ENCODE peak calls at places on chromosome 12, in six cellular contexts. K, C, F, R, W and Z are unnamed samples.
A peak's percentile ranks its signal among the peaks of the same experiment; 100 is the strongest.

GRCh38 chr12:89568484-89568883 is 42.6 kb upstream of the POC1B start:
- DNase-seq in W (no peak), R (no peak), F (no peak), K (no peak), C (no peak), Z (no peak)

GRCh38 chr12:128572311-128572810 is 251.4 kb downstream of the SLC15A4 start:
- DNase-seq in F (no peak), R (no peak), C (no peak), W (peak; percentile 40), K (no peak), Z (no peak)

GRCh38 chr12:42485823-42486222 is 103.7 kb downstream of the PRICKLE1 start:
- DNase-seq in K (no peak), F (no peak), C (peak; percentile 51), W (no peak), R (no peak), Z (peak; percentile 62)

GRCh38 chr12:88876867-88877266 is 296.6 kb upstream of the KITLG start:
- DNase-seq in C (no peak), W (no peak), R (no peak), F (no peak), K (no peak), Z (no peak)

GRCh38 chr12:124332068-124332672 is 37.3 kb downstream of the RFLNA start:
- DNase-seq in R (no peak), C (no peak), W (peak; percentile 56), F (no peak), K (no peak), Z (peak; percentile 59)

GRCh38 chr12:62760779-62761178 is 174.2 kb downstream of the PPM1H start:
- DNase-seq in C (no peak), R (peak; percentile 78), W (no peak), F (no peak), K (no peak), Z (no peak)

GRCh38 chr12:131716282-131716681 is 5.4 kb downstream of the SFSWAP start:
- DNase-seq in F (no peak), W (peak; percentile 35), C (no peak), K (no peak), R (no peak), Z (no peak)

GRCh38 chr12:6178981-6179761 is 21.0 kb upstream of the CD9 start:
- DNase-seq in W (no peak), F (no peak), K (no peak), C (no peak), R (peak; percentile 63), Z (no peak)

GRCh38 chr12:48765753-48766162 is 23.1 kb downstream of the ADCY6 start:
- DNase-seq in C (no peak), W (no peak), F (no peak), K (no peak), R (no peak), Z (no peak)

GRCh38 chr12:104605685-104606084 is 148.9 kb downstream of the CHST11 start:
- DNase-seq in W (no peak), R (no peak), K (no peak), F (no peak), C (no peak), Z (peak; percentile 17)

GRCh38 chr12:89470741-89471504 is 53.7 kb downstream of the GALNT4 start:
- DNase-seq in K (peak; percentile 42), F (no peak), R (peak; percentile 58), C (no peak), W (peak; percentile 38), Z (no peak)

GRCh38 chr12:49622501-49623141 is 740 bp upstream of the PRPF40B start:
- DNase-seq in F (peak; percentile 55), R (no peak), W (peak; percentile 38), C (peak; percentile 66), K (no peak), Z (peak; percentile 38)

GRCh38 chr12:3204143-3204542 is 127.0 kb downstream of the TSPAN9 start:
- DNase-seq in C (no peak), W (no peak), F (no peak), R (no peak), K (peak; percentile 7), Z (peak; percentile 23)

GRCh38 chr12:54932691-54933090 is 51.9 kb downstream of the TESPA1 start:
- DNase-seq in F (no peak), C (no peak), K (no peak), R (no peak), W (no peak), Z (no peak)

GRCh38 chr12:1932264-1932777 is 13.9 kb upstream of the CACNA2D4 start:
- DNase-seq in C (peak; percentile 43), W (no peak), R (no peak), K (no peak), F (no peak), Z (no peak)

GRCh38 chr12:38921025-38921677 is 15.8 kb upstream of the CPNE8 start:
- DNase-seq in W (peak; percentile 18), F (no peak), C (no peak), K (peak; percentile 69), R (peak; percentile 65), Z (peak; percentile 53)

GRCh38 chr12:121295746-121296617 is 527 bp downstream of the CAMKK2 start:
- DNase-seq in K (no peak), R (peak; percentile 27), C (peak; percentile 65), F (no peak), W (peak; percentile 84), Z (peak; percentile 38)

GRCh38 chr12:25958254-25959068 is at the start of gene RASSF8:
- DNase-seq in C (peak; percentile 79), R (peak; percentile 23), K (no peak), F (no peak), W (peak; percentile 82), Z (peak; percentile 77)

GRCh38 chr12:102481705-102482104 is 1.3 kb upstream of the IGF1 start:
- DNase-seq in F (no peak), C (no peak), R (no peak), W (no peak), K (no peak), Z (no peak)

GRCh38 chr12:103884316-103884715 is 43.3 kb upstream of the NT5DC3 start:
- DNase-seq in C (no peak), F (no peak), R (no peak), K (no peak), W (peak; percentile 25), Z (no peak)

GRCh38 chr12:91562476-91562875 is 379.9 kb upstream of the DCN start:
- DNase-seq in W (no peak), R (no peak), K (no peak), C (no peak), F (no peak), Z (no peak)
- TF ChIP-seq ATF3 in W (no peak), R (no peak), K (no peak), C (no peak), F (no peak), Z (no peak)

DNA sequence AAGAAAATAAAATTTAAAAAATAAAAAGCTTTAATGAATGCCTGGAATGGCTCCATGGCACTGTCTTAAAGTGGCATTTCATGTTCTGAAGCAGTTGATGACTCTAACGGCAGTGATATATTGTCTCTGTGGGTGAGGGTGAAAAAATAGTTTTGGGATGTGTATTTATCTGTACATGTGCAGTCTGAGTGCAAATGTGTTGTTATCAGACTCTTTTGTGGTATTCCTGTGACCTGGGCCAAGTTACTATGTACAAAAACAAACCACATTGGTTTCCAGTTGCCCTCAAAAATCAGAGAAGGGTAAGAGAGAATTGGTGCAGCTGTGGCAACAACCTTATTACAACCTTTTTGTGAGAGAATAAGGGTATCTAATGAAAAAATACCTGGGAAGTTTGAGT is 81.7 kb upstream of the CCDC91 start:
- DNase-seq in K (no peak), C (no peak), F (no peak), W (no peak), R (no peak), Z (no peak)
- TF ChIP-seq ATF3 in K (no peak), C (no peak), F (no peak), W (no peak), R (no peak), Z (no peak)

DNA sequence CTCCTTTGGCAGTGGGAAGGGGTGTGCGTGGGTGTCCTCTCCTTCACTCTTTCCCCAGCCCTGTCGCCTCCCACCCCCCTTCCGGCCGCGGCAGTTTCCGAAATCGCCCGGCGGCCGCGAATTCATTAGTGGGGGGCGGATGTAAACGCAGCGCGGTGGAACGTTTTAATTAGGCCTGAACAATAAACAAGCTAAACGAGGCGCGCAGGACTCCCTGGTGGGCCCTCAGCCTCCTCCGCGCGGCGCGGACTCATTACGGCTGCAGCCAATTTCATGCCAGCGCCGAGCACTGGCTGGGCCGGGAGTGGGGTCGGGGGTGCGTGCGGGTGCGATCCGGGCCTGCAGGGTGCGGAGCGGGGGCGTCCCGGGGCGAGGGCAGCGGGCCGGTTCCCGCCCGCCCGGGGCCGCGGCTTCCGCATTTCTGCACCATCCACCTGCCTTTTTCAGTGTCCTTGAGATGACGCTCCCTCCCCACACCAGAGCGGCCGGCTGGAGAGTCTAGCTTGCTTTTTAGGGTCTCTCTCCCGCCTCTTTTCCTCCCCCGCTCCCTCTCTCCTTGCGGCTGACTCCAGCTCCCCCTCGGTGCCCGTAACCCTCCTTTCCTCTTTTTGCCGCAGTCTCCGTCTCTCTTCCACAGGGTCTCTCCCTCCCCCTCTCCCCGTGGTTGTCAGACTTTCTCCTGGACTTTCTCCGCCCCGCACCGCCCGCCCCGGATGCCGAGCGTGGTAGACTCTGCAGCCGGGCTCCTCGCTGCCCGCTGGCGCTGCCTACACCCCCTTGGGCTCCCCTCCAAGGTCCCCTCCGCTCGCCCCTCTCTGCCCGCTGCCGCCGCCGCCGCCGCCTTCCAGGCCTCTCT is at the start of gene CISTR:
- DNase-seq in R (no peak), F (no peak), K (no peak), W (no peak), C (peak; percentile 73), Z (peak; percentile 45)
- TF ChIP-seq ATF3 in R (no peak), F (no peak), K (no peak), W (no peak), C (no peak), Z (no peak)

GRCh38 chr12:63894132-63894531 is 49.6 kb downstream of the SRGAP1 start:
- DNase-seq in W (no peak), K (no peak), F (no peak), C (no peak), R (no peak), Z (no peak)

GRCh38 chr12:63893170-63893569 is 48.7 kb downstream of the SRGAP1 start:
- DNase-seq in K (no peak), F (no peak), W (no peak), C (no peak), R (no peak), Z (no peak)

GRCh38 chr12:63889236-63889635 is 44.7 kb downstream of the SRGAP1 start:
- DNase-seq in F (no peak), K (no peak), R (no peak), C (no peak), W (no peak), Z (no peak)

GRCh38 chr12:63885401-63885800 is 40.9 kb downstream of the SRGAP1 start:
- DNase-seq in C (no peak), W (no peak), F (no peak), K (no peak), R (no peak), Z (no peak)

DNA sequence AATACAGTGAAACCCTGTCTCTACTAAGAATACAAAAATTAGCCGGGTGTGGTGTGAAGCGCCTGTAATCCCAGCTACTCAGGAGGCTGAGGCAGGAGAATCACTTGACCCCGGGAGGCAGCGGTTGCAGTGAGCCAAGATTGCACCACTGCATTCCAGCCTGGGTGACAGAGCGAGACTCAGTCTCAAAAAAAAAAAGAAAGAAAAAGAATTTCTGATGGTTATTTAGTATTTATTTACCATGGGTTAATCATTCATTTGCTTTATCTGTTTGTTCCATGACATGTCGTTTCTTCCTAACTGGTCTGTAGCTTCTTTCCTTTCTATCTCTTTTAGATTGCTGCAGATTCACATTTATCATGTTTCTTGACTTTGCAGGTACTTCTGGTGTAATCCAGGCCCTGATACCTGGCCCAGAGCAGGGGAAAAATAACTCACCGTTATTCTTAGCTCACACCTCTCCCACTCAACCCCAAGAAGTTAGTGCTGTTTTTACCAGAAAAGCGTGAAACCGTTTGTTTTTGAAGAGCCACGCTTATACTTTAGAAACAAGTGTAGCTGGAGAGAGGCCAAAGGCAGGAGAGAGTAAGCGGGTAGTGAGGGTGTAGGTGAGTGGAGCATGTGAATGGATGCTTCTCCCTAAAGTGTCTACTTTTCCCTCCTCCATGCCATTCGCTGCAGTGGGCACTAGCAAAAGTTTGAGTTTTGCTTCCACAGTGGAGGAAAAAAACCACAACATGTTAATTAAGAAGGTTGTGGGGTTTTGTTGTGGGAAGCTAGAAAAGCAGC is 45.4 kb downstream of the SRGAP1 start:
- DNase-seq in C (no peak), R (peak; percentile 74), W (no peak), F (no peak), K (no peak), Z (no peak)
- TF ChIP-seq ATF3 in C (no peak), R (no peak), W (no peak), F (no peak), K (no peak), Z (no peak)